ENCODE peak calls at places on chromosomes 5 and 9, in four cellular contexts. X is hepatocyte, D is mammary epithelial cell, A is GM23338. B is an unnamed sample.

GRCh38 chr9:99628843-99629242 is 192.8 kb upstream of the NR4A3 start:
- DNase-seq in X (no peak), D (no peak), A (no peak), B (no peak)

GRCh38 chr9:137045294-137046093 is 483 bp downstream of the NPDC1 start:
- DNase-seq in X (peak; percentile 55), D (no peak), A (peak; percentile 78), B (no peak)

GRCh38 chr5:11700376-11700775 is 203.9 kb downstream of the CTNND2 start:
- DNase-seq in X (no peak), D (no peak), A (no peak), B (no peak)

GRCh38 chr9:30697958-30698357 is 1686.5 kb upstream of the ACO1 start:
- DNase-seq in X (no peak), D (no peak), A (no peak), B (no peak)

GRCh38 chr9:105959491-105959890 is 265.1 kb downstream of the TMEM38B start:
- DNase-seq in X (peak; percentile 19), D (no peak), A (no peak), B (no peak)

GRCh38 chr5:132184588-132184987 is 43.1 kb downstream of the P4HA2 start:
- DNase-seq in X (no peak), D (no peak), A (peak; percentile 64), B (no peak)

GRCh38 chr9:34185778-34186551 is 7.1 kb downstream of the UBAP1 start:
- DNase-seq in X (peak; percentile 38), D (peak; percentile 97), A (no peak), B (peak; percentile 40)

GRCh38 chr5:113367586-113367985 is 67.2 kb downstream of the TSSK1B start:
- DNase-seq in X (no peak), D (no peak), A (peak; percentile 37), B (no peak)

GRCh38 chr5:175535781-175536180 is 57.4 kb downstream of the SFXN1 start:
- DNase-seq in X (no peak), D (no peak), A (no peak), B (no peak)

GRCh38 chr9:137691648-137692357 is 73.0 kb downstream of the EHMT1 start:
- DNase-seq in X (no peak), D (no peak), A (no peak), B (no peak)

GRCh38 chr5:151295138-151295537 is 8.4 kb downstream of the SLC36A3 start:
- DNase-seq in X (no peak), D (no peak), A (no peak), B (no peak)

DNA sequence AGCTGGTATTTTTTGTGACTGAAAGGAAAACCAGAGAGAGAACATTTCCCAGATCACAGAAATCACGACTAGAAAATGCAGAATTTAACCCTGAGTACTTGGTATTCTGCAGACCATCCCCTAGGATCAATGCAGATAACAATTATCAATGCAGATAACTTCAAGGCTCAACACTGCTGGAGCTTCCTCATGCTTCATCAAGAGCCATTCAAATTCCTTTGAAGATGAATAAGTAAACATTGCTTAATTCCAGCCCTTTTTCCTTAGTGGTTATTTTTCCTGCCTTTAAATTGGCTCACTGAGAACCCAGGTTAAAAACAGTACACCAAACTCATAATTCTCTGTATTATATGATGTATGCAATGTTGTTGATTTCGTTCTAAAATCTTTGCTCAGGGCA is 370.1 kb upstream of the TLE4 start:
- DNase-seq in X (no peak), D (no peak), A (peak; percentile 39), B (no peak)
- H3K27ac ChIP-seq in X (no peak overlapping the region), D (no peak overlapping the region), A (no peak overlapping the region), B (no peak overlapping the region)

GRCh38 chr9:130934246-130934645 is 4.8 kb downstream of the FIBCD1 start:
- DNase-seq in X (no peak), D (no peak), A (no peak), B (no peak)

GRCh38 chr9:130933114-130934046 is 5.7 kb downstream of the FIBCD1 start:
- DNase-seq in X (peak; percentile 70), D (no peak), A (peak; percentile 55), B (no peak)

GRCh38 chr9:130930804-130931349 is 8.2 kb downstream of the FIBCD1 start:
- DNase-seq in X (no peak), D (no peak), A (no peak), B (no peak)

GRCh38 chr9:130931508-130932150 is 7.4 kb downstream of the FIBCD1 start:
- DNase-seq in X (no peak), D (no peak), A (no peak), B (no peak)

GRCh38 chr9:130932220-130933069 is 6.6 kb downstream of the FIBCD1 start:
- DNase-seq in X (peak; percentile 63), D (no peak), A (no peak), B (no peak)
- TF ChIP-seq EZH2 in X (no peak), D (no peak), A (no peak), B (no peak)

DNA sequence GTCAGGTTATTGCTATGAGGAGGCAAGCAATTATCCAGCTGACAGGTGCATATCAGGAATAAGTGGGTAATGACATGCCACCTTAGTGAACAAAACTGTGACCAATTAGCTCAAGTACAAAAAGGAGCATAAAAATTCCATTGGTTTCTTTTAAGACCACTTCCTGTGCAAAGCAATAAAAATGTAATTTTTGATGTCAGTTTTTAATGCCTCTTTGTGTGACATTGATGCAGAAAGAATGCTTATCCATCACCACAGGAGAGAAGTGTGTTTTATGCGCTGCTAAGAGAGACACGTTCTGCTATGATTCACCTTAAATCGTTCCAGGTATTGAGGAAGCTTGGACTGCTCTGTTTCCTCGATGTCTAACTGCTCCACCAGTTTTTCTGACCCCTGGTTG is 96.7 kb downstream of the MRPS27 start:
- DNase-seq in X (no peak), D (no peak), A (no peak), B (no peak)
- H3K36me3 ChIP-seq in X (no peaks in the 10 kb centered on the region), D (peaks cover 37% of the 10 kb centered on the region), A (peaks cover 47% of the 10 kb centered on the region), B (peaks cover 98% of the 10 kb centered on the region)

GRCh38 chr5:160467555-160468418 is 46.1 kb downstream of the PTTG1 start:
- DNase-seq in X (peak; percentile 77), D (peak; percentile 78), A (peak; percentile 71), B (peak; percentile 61)
- H3K27ac ChIP-seq in X (peak overlapping the region; percentile 68), D (no peak overlapping the region), A (no peak overlapping the region), B (peak overlapping the region; percentile 86)